ENCODE peak calls at places on chromosome 15, in seven cellular contexts. G is mesenchymal stem cell, P is mesendoderm, Q is PC-3, E is WERI-Rb-1, T is right cardiac atrium, F is GM23338. K is an unnamed sample.

GRCh38 chr15:83287541-83288027 is 3.1 kb upstream of the BNC1 start:
- DNase-seq in E (no peak), T (no peak), G (peak), P (peak), Q (peak), F (no peak), K (peak)

GRCh38 chr15:35545825-35546580 is at the start of gene DPH6:
- DNase-seq in F (peak), T (peak), G (peak), E (peak), Q (peak), P (peak), K (peak)

GRCh38 chr15:101337976-101338375 is 42.9 kb upstream of the SNRPA1 start:
- DNase-seq in P (no peak), G (no peak), F (no peak), T (no peak), E (no peak), Q (no peak), K (no peak)

GRCh38 chr15:34442891-34443290 is 5.3 kb upstream of the GOLGA8A start:
- DNase-seq in G (no peak), P (peak), Q (no peak), T (no peak), F (no peak), E (no peak), K (no peak)

GRCh38 chr15:31511707-31512310 is 185.2 kb downstream of the KLF13 start:
- DNase-seq in Q (no peak), P (peak), T (no peak), E (no peak), G (no peak), F (peak), K (no peak)

GRCh38 chr15:35545316-35545824 is 595 bp downstream of the DPH6 start:
- DNase-seq in G (no peak), Q (peak), F (peak), T (peak), P (no peak), E (peak), K (peak)

GRCh38 chr15:42444415-42445063 is 46.4 kb downstream of the ZNF106 start:
- DNase-seq in T (no peak), P (peak), F (peak), Q (no peak), G (peak), E (no peak), K (peak)

GRCh38 chr15:70033529-70034140 is 64.1 kb downstream of the TLE3 start:
- DNase-seq in Q (no peak), G (no peak), T (no peak), F (no peak), P (no peak), E (peak), K (peak)

GRCh38 chr15:71512281-71513016 is 297.9 kb upstream of the NR2E3 start:
- DNase-seq in P (no peak), F (no peak), T (no peak), Q (peak), E (no peak), G (no peak), K (no peak)

GRCh38 chr15:68372291-68372811 is 59.6 kb downstream of the ITGA11 start:
- DNase-seq in T (peak), G (no peak), F (peak), Q (peak), P (peak), E (peak), K (peak)

GRCh38 chr15:96337354-96337990 is 7.0 kb downstream of the NR2F2 start:
- DNase-seq in E (no peak), Q (peak), P (no peak), G (no peak), F (peak), T (no peak), K (peak)

GRCh38 chr15:40458495-40459371 is 12.1 kb upstream of the CHST14 start:
- DNase-seq in F (no peak), Q (no peak), T (no peak), E (no peak), G (no peak), P (no peak), K (no peak)

GRCh38 chr15:56765252-56765651 is 31.9 kb upstream of the ZNF280D start:
- DNase-seq in E (no peak), Q (peak), P (no peak), G (peak), F (no peak), T (no peak), K (peak)

GRCh38 chr15:66997212-66997611 is 68.2 kb upstream of the SMAD3 start:
- DNase-seq in G (no peak), Q (peak), P (no peak), E (no peak), F (no peak), T (no peak), K (peak)

GRCh38 chr15:57555270-57555669 is 36.4 kb upstream of the MYZAP start:
- DNase-seq in T (no peak), P (no peak), F (no peak), E (no peak), G (peak), Q (no peak), K (peak)

GRCh38 chr15:65029736-65030208 is 333 bp upstream of the MTFMT start:
- DNase-seq in F (no peak), Q (no peak), E (no peak), P (no peak), G (no peak), T (no peak), K (no peak)

GRCh38 chr15:69820819-69821218 is 276.9 kb downstream of the TLE3 start:
- DNase-seq in G (peak), E (no peak), P (peak), Q (no peak), T (no peak), F (peak), K (no peak)

GRCh38 chr15:48679952-48680351 is 34.4 kb upstream of the FBN1 start:
- DNase-seq in P (no peak), F (no peak), Q (peak), G (no peak), E (no peak), T (no peak), K (peak)

GRCh38 chr15:35696767-35697231 is 150.8 kb upstream of the DPH6 start:
- DNase-seq in E (no peak), F (peak), Q (peak), P (peak), T (no peak), G (peak), K (peak)

GRCh38 chr15:71084264-71084663 is 31.0 kb upstream of the THSD4 start:
- DNase-seq in E (no peak), P (no peak), F (no peak), Q (no peak), G (no peak), T (no peak), K (no peak)

DNA sequence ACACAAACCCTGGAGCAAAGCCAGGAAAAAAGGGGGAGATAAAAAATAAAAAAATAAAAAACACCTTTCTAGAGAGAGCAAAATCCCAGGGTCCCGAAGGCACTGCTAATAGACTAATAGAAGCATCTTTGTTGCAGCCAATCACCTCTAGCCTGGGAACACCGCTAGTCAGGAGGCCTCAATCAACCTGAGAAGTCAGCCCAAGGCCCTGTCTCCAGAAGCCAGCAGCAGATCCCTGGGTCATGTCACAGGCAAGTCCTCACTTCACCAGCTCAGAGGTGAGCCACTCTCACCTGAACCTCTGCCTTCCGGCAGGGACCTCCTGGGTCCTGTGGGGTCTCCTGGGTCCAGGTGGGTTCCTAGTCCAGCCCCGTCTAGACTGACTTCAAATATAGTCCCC is 37.5 kb downstream of the FAM174B start:
- DNase-seq in G (no peak), Q (no peak), F (no peak), E (no peak), P (no peak), T (no peak), K (no peak)
- H3K27ac ChIP-seq in G (no peak), Q (peak), F (no peak), E (no peak), P (no peak), T (no peak), K (no peak)

GRCh38 chr15:74433592-74434259 is at the start of gene SEMA7A:
- DNase-seq in G (peak), E (peak), P (peak), Q (peak), F (peak), T (peak), K (peak)
- H3K27ac ChIP-seq in G (peak), E (peak), P (peak), Q (peak), F (no peak), T (peak), K (peak)

DNA sequence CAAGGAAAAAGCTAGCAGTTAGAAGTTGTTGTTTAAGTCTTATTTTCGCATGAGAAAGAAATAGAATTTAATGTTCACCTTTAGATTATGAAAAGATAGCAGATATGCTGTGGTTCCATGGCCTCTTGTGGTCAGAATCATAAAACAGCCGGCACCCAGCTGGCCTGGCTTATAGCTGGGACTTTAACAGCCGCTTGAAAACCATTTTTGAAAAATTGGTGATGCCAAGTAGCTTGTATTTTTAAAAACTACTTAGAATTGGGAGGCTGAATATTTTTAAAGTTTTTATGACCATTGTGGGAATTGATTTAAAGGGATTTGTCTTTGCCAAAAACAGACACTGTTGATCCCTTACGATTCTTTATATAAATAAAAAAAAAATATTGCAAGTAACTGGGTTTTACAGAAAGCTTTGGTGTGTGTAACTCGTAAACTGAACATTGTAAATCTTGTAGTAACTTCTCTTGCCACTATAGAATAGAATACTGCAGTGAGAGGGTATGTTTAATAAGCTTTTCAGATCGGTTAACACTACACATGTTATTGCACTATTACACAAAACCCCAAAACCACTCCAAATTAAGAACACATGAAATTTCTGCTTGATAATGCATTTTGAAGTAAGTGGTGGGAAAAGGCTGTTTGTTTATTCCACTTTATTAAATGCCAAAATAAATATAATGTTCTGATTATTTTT is 6.6 kb downstream of the ARRDC4 start:
- DNase-seq in Q (no peak), P (no peak), E (no peak), F (no peak), G (no peak), T (no peak), K (peak)
- H3K27ac ChIP-seq in Q (no peak), P (no peak), E (no peak), F (no peak), G (no peak), T (no peak), K (peak)

GRCh38 chr15:39432007-39432406 is 148.9 kb upstream of the THBS1 start:
- DNase-seq in G (no peak), T (no peak), F (no peak), E (no peak), Q (no peak), P (no peak), K (no peak)
- H3K27ac ChIP-seq in G (no peak), T (no peak), F (no peak), E (no peak), Q (no peak), P (no peak), K (no peak)

GRCh38 chr15:74272812-74273211 is 36.7 kb downstream of the CCDC33 start:
- DNase-seq in E (no peak), F (no peak), P (no peak), G (no peak), Q (peak), T (no peak), K (no peak)
- H3K27ac ChIP-seq in E (no peak), F (no peak), P (no peak), G (no peak), Q (no peak), T (no peak), K (no peak)

DNA sequence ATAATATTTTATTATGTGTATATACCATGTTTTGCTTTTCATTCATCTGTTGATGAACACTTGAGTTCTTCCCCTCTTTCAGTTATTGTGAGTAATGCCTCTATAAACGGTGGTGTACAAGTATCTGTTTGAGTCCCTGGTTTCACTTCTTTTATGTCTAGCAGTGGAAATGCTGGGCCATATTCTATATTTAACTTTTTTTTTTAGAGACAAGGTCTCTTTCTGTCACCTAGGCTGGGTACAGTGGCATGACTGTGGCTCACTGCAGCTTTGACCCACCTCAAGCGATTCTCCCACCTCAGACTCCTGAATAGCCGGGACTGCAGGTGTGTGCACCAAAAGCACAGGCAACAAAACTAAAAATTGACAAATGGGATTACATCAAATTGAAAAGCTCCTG is 19.9 kb downstream of the GOLM2 start:
- DNase-seq in Q (no peak), G (no peak), F (no peak), P (no peak), E (no peak), T (no peak), K (no peak)
- H3K27ac ChIP-seq in Q (no peak), G (no peak), F (no peak), P (no peak), E (no peak), T (no peak), K (no peak)

DNA sequence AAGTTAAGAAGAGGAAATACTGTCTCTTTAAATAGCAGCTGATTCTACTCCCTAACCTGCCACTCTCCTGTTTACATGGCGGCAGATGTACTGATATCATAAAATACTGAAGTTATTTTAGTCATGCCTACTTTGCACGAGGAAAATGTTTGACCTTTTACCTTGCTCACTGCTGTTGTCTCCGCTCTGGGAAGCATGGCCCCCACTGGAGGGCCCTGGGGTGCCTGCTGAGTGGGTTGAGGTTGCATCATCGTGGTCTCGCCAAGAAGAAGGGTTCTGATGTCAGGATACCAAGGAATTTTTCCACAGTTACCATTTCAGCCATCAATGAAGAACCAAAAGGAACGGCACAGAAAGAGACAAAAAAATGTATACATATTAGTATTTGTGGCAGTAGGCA is 16.7 kb downstream of the MEIS2 start:
- DNase-seq in Q (no peak), F (no peak), P (no peak), E (no peak), G (peak), T (no peak), K (no peak)
- H3K27ac ChIP-seq in Q (no peak), F (no peak), P (no peak), E (no peak), G (peak), T (peak), K (no peak)

GRCh38 chr15:25852027-25852426 is 11.1 kb downstream of the ATP10A start:
- DNase-seq in T (no peak), Q (no peak), G (no peak), F (no peak), P (no peak), E (no peak), K (no peak)
- H3K27ac ChIP-seq in T (no peak), Q (no peak), G (no peak), F (no peak), P (no peak), E (no peak), K (no peak)

GRCh38 chr15:80286055-80286454 is 34.0 kb upstream of the CTXND1 start:
- DNase-seq in G (no peak), P (no peak), Q (no peak), F (no peak), E (no peak), T (no peak), K (no peak)

GRCh38 chr15:80289558-80290277 is 37.7 kb upstream of the CTXND1 start:
- DNase-seq in G (no peak), T (no peak), E (no peak), Q (no peak), F (no peak), P (no peak), K (no peak)

GRCh38 chr15:80285379-80285778 is 33.4 kb upstream of the CTXND1 start:
- DNase-seq in F (no peak), E (no peak), G (no peak), T (no peak), Q (no peak), P (no peak), K (no peak)

DNA sequence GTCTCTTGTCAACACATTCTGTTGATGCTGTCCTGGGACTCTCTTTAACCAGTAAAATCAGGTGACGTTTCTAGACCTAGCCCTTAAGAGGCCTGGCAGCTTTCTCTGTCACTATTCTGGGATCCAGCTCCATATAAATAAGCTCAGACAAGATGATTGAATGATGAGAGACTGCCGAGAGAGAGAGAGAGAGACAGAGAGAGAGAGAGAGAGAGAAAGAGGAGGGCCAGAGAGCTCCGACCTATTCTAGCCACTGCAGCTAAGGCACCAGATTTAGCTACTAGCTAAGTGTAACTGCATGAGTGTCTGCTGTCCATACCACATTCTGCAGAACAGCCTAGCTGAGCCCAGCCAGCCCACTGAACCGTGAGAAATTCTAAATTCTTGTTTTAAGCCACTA is 36.1 kb upstream of the CTXND1 start:
- DNase-seq in E (no peak), Q (no peak), F (no peak), T (no peak), P (no peak), G (no peak), K (no peak)
- H3K27ac ChIP-seq in E (no peak), Q (no peak), F (no peak), T (peak), P (no peak), G (no peak), K (no peak)

GRCh38 chr15:76492538-76492937 is 156.0 kb downstream of the ISL2 start:
- DNase-seq in G (no peak), Q (no peak), F (no peak), E (no peak), T (no peak), P (no peak), K (no peak)
- H3K27ac ChIP-seq in G (no peak), Q (no peak), F (no peak), E (peak), T (no peak), P (no peak), K (no peak)

K was measured in GM23248.